ENCODE peak calls at places on chromosome 7, in four cellular contexts. Q is heart left ventricle, O is uterus, B is spleen. Z is an unnamed sample.

GRCh38 chr7:44898059-44898458 is 12.7 kb upstream of the PURB start:
- DNase-seq in B (no peak), O (no peak), Q (no peak), Z (no peak)

GRCh38 chr7:74380720-74381119 is 73.0 kb upstream of the GTF2IRD1 start:
- DNase-seq in Q (no peak), B (no peak), O (no peak), Z (peak; percentile 76)

GRCh38 chr7:20595971-20596370 is 19.5 kb upstream of the ABCB5 start:
- DNase-seq in B (no peak), Q (no peak), O (no peak), Z (no peak)

GRCh38 chr7:155224116-155224811 is 73.4 kb upstream of the INSIG1 start:
- DNase-seq in B (peak; percentile 47), O (no peak), Q (no peak), Z (no peak)

GRCh38 chr7:31687024-31687423 is at the start of gene PPP1R17:
- DNase-seq in Q (peak; percentile 49), O (no peak), B (no peak), Z (no peak)

GRCh38 chr7:52017802-52018679 is 701.4 kb upstream of the COBL start:
- DNase-seq in O (no peak), B (no peak), Q (no peak), Z (peak; percentile 20)

GRCh38 chr7:56105508-56105907 is 768 bp downstream of the CHCHD2 start:
- DNase-seq in B (peak; percentile 51), O (no peak), Q (no peak), Z (no peak)

GRCh38 chr7:150379590-150380379 is 655 bp downstream of the ZNF775 start:
- DNase-seq in O (no peak), Q (no peak), B (no peak), Z (no peak)

GRCh38 chr7:108613147-108613948 is 43.7 kb downstream of the DNAJB9 start:
- DNase-seq in Q (no peak), O (no peak), B (no peak), Z (no peak)

GRCh38 chr7:13563257-13563656 is 426.2 kb downstream of the ETV1 start:
- DNase-seq in Q (no peak), O (no peak), B (no peak), Z (no peak)

GRCh38 chr7:30068117-30068516 is 39.9 kb downstream of the PLEKHA8 start:
- DNase-seq in Q (no peak), B (no peak), O (peak; percentile 15), Z (no peak)

GRCh38 chr7:1912472-1913289 is 242.6 kb downstream of the ELFN1 start:
- DNase-seq in O (peak; percentile 39), B (no peak), Q (peak; percentile 55), Z (no peak)

GRCh38 chr7:100091411-100092181 is 2.8 kb downstream of the COPS6 start:
- DNase-seq in Q (no peak), O (no peak), B (no peak), Z (no peak)
- TF ChIP-seq POLR2A in Q (no peak), O (no peak), B (no peak), Z (no peak)

GRCh38 chr7:40471891-40472290 is 337.1 kb downstream of the SUGCT start:
- DNase-seq in O (no peak), B (no peak), Q (no peak), Z (no peak)

GRCh38 chr7:40474790-40475680 is 340.2 kb downstream of the SUGCT start:
- DNase-seq in Q (no peak), O (no peak), B (no peak), Z (no peak)

GRCh38 chr7:40470817-40471216 is 336.0 kb downstream of the SUGCT start:
- DNase-seq in Q (no peak), B (no peak), O (no peak), Z (no peak)

GRCh38 chr7:40477094-40477493 is 342.3 kb downstream of the SUGCT start:
- DNase-seq in O (no peak), Q (no peak), B (no peak), Z (no peak)

GRCh38 chr7:40475681-40475982 is 340.8 kb downstream of the SUGCT start:
- DNase-seq in B (no peak), O (no peak), Q (no peak), Z (no peak)
- H3K4me1 ChIP-seq in B (no peaks in the 10 kb centered on the region), O (no peaks in the 10 kb centered on the region), Q (no peaks in the 10 kb centered on the region), Z (no peaks in the 10 kb centered on the region)

GRCh38 chr7:33916357-33917081 is 11.2 kb downstream of the BMPER start:
- DNase-seq in Q (no peak), O (no peak), B (no peak), Z (no peak)

GRCh38 chr7:33917661-33918060 is 12.3 kb downstream of the BMPER start:
- DNase-seq in O (no peak), B (no peak), Q (no peak), Z (no peak)

GRCh38 chr7:33922820-33923219 is 17.5 kb downstream of the BMPER start:
- DNase-seq in B (no peak), O (peak; percentile 71), Q (no peak), Z (no peak)

GRCh38 chr7:33921216-33921938 is 16.0 kb downstream of the BMPER start:
- DNase-seq in O (peak; percentile 82), Q (peak; percentile 65), B (no peak), Z (no peak)

DNA sequence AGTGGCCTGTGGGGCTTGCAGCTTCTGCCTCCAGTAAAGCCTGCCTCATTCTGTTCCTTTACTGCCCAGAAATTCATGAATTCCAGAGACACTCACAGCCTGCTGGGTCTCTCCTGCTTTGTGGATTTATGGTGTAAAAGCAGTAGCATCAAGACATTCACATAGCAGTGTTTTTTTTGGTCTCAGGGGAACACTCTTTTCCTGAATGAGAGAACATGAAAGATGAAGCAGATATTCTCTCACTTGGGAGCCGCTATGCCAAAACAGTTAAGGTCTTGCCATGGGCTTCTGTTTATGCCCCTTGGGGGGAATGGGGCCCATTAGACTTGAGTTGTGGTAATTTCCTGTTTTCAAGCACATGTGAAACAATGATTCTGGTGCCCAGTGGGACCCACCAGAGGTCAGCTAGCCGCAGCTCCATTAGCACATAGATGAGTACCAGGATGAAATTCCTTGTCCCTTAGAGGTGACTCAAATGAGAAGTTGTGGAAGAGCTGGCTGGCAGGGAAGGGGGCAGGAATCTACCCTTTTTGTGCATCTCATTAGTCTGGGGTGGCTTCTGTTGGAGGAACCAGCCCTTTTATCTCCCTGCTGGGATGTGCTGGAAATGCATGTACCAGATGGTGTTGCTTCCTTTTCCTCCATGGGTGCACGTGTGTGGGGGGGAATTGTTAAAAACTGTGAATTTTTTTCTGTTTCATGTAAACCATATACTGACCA is 13.2 kb downstream of the BMPER start:
- DNase-seq in Q (no peak), B (no peak), O (no peak), Z (no peak)
- TF ChIP-seq CTCF in Q (no peak), B (no peak), O (no peak), Z (no peak)

DNA sequence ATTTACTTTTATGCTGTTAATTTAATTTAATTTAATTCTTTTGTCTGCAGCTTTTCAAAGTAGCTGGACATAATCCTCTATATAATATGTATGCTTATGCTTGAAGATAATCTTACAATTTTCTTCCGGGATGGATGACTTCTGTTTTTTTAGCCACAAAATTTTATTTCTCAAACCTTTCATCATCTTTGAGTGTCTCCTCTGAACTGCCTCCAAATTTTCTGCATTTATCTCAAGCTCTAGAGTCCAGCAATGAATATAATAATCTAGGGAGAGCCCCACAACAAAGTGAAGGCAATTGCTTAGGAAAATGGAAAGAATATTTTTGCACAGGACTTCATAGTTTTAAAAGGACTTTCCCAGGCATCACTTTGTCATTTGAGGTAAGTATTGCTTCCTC is 53.6 kb upstream of the FAM3C start:
- DNase-seq in B (no peak), O (no peak), Q (no peak), Z (no peak)
- TF ChIP-seq POLR2A in B (no peak), O (no peak), Q (no peak), Z (no peak)

Z was measured in right lobe of liver.